ENCODE peak calls at places on chromosomes 16 and 17, in nine cellular contexts. Y is right lobe of liver; Z is CD4-positive, alpha-beta T cell; M is IMR-90; U is thoracic aorta; P is ovary; X is fibroblast of lung; W is transverse colon; V is right cardiac atrium. C is an unnamed sample.

GRCh38 chr17:10226930-10227695 is 28.7 kb upstream of the GAS7 start:
- DNase-seq in P (no peak), V (peak; percentile 77), U (no peak), Y (peak; percentile 54), Z (peak; percentile 13), W (peak; percentile 31), M (peak; percentile 22), X (no peak), C (peak; percentile 41)

GRCh38 chr17:16980061-16980460 is 8.1 kb upstream of the TNFRSF13B start:
- DNase-seq in Z (no peak), V (no peak), M (no peak), W (no peak), P (no peak), U (no peak), Y (no peak), X (no peak), C (no peak)

GRCh38 chr17:180380-181212 is 854 bp downstream of the DOC2B start:
- DNase-seq in X (no peak), Y (no peak), M (no peak), V (peak; percentile 77), U (no peak), P (no peak), Z (no peak), W (no peak), C (no peak)

GRCh38 chr17:81171941-81172340 is 5.9 kb upstream of the AATK start:
- DNase-seq in X (no peak), U (no peak), V (peak; percentile 30), Z (no peak), W (no peak), P (no peak), M (peak; percentile 13), Y (no peak), C (no peak)

GRCh38 chr16:83245061-83245460 is 562.7 kb upstream of the HSBP1 start:
- DNase-seq in V (no peak), Z (no peak), U (no peak), Y (no peak), M (peak; percentile 36), W (no peak), X (peak; percentile 46), P (no peak), C (no peak)

GRCh38 chr16:12548270-12548983 is 255.3 kb downstream of the CPPED1 start:
- DNase-seq in W (no peak), Z (no peak), X (no peak), M (no peak), P (no peak), U (no peak), Y (no peak), V (peak; percentile 9), C (no peak)

GRCh38 chr17:76955191-76955590 is 87.0 kb downstream of the MGAT5B start:
- DNase-seq in X (no peak), V (no peak), Z (no peak), Y (no peak), W (no peak), M (no peak), P (no peak), U (no peak), C (no peak)

GRCh38 chr17:76179496-76180467 is 38.7 kb upstream of the FOXJ1 start:
- DNase-seq in V (no peak), W (no peak), Y (no peak), M (peak; percentile 50), X (no peak), U (no peak), Z (peak; percentile 49), P (no peak), C (no peak)

GRCh38 chr16:11393366-11393765 is 48.1 kb downstream of the RMI2 start:
- DNase-seq in Z (no peak), W (no peak), U (no peak), V (no peak), Y (no peak), P (no peak), X (no peak), M (no peak), C (no peak)

GRCh38 chr17:21285164-21286065 is 904 bp downstream of the MAP2K3 start:
- DNase-seq in M (peak; percentile 51), P (peak; percentile 61), V (peak; percentile 79), W (peak; percentile 51), X (peak; percentile 57), Z (no peak), Y (peak; percentile 65), U (no peak), C (peak; percentile 76)

GRCh38 chr17:51951737-51952136 is 206.8 kb downstream of the CA10 start:
- DNase-seq in U (no peak), W (no peak), X (no peak), Z (no peak), M (no peak), Y (no peak), P (no peak), V (no peak), C (no peak)

GRCh38 chr16:68298907-68299515 is 11.7 kb downstream of the SLC7A6OS start:
- DNase-seq in W (no peak), X (peak; percentile 76), V (peak; percentile 85), Y (no peak), M (peak; percentile 77), P (no peak), Z (no peak), U (no peak), C (peak; percentile 77)

GRCh38 chr17:21191698-21192097 is 22.3 kb downstream of the TMEM11 start:
- DNase-seq in Z (no peak), V (no peak), U (no peak), Y (no peak), M (no peak), W (no peak), P (no peak), X (no peak), C (no peak)

GRCh38 chr17:44312396-44313104 is 4.1 kb downstream of the RUNDC3A start:
- DNase-seq in X (no peak), V (no peak), Y (no peak), P (no peak), U (no peak), M (no peak), W (no peak), Z (no peak), C (no peak)

GRCh38 chr17:44310188-44310587 is 1.8 kb downstream of the RUNDC3A start:
- DNase-seq in W (no peak), X (no peak), V (no peak), Y (no peak), M (no peak), P (no peak), U (no peak), Z (no peak), C (no peak)

GRCh38 chr17:44309472-44309871 is 1.1 kb downstream of the RUNDC3A start:
- DNase-seq in V (no peak), Z (no peak), X (no peak), P (no peak), Y (no peak), W (no peak), U (no peak), M (no peak), C (no peak)

GRCh38 chr17:44310612-44311376 is 2.4 kb downstream of the RUNDC3A start:
- DNase-seq in M (no peak), W (no peak), V (no peak), X (no peak), Y (no peak), U (no peak), Z (no peak), P (no peak), C (no peak)

DNA sequence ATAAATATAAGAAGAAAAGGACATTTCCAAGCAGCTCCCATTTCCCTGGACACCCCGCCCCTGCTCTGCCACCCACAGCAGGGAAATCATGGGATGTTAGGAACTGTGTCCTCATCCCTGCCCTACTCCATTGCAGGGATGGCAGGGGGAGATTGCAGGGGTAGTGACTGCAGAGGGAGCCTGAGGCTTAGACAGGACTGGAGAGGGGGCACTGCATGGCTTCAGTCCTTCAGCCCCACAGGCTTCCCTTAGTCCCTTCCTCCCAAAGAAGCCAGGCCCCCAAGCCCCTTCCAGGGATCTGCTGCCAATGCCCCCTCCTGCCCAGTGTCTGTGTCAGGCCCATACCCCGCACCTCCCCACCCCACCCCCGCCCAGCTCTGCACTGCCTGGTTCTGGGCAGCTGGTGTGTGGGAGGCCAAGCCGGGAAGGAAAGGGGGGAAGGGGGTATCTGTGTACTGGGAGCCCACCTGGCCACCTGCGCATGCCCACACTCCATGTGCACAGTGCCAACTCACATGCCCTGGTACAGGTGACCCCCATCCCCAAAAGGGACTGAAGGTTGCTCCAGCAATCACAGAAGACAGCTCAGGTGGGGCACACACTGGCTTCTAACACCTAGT is 3.3 kb downstream of the RUNDC3A start:
- DNase-seq in P (no peak), W (no peak), U (no peak), M (no peak), Z (no peak), V (no peak), Y (no peak), X (no peak), C (no peak)
- H3K27me3 ChIP-seq in P (peaks cover 3% of the 10 kb centered on the region), W (peaks cover 67% of the 10 kb centered on the region), U (peaks cover 6% of the 10 kb centered on the region), M (peaks cover 71% of the 10 kb centered on the region), Z (peaks cover 38% of the 10 kb centered on the region), V (no peaks in the 10 kb centered on the region), Y (no peaks in the 10 kb centered on the region), X (peaks cover 38% of the 10 kb centered on the region), C (no peaks in the 10 kb centered on the region)

GRCh38 chr16:54936979-54937672 is 6.5 kb downstream of the IRX5 start:
- DNase-seq in Z (no peak), M (no peak), X (peak; percentile 66), Y (no peak), V (peak; percentile 76), U (no peak), W (no peak), P (no peak), C (no peak)
- H3K27me3 ChIP-seq in Z (peaks cover 90% of the 10 kb centered on the region), M (peaks cover 89% of the 10 kb centered on the region), X (peaks cover 62% of the 10 kb centered on the region), Y (peaks cover 48% of the 10 kb centered on the region), V (no peaks in the 10 kb centered on the region), U (peaks cover 5% of the 10 kb centered on the region), W (peaks cover 100% of the 10 kb centered on the region), P (no peaks in the 10 kb centered on the region), C (no peaks in the 10 kb centered on the region)

DNA sequence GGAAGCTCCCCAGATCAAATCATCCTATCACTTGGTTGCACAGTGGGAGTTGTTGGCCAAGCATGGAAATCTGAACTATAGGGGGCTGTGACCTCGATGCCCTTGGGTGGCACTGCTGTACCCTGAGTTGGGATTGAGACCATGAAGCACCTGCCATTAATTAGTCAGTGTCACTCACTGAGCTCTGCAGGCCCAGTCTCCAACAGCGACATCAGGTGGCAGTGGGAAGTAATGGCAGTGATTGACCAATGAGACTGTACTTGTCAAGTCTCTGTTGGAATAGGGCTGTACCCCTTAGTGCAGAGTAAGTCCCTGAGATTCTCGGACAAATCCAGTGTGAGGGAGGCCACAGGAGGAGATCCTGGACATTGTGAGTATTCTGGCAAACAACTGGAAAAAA is 118.0 kb upstream of the RPL38 start:
- DNase-seq in Y (no peak), M (no peak), X (no peak), V (no peak), P (no peak), Z (no peak), W (no peak), U (no peak), C (no peak)
- H3K27me3 ChIP-seq in Y (no peaks in the 10 kb centered on the region), M (no peaks in the 10 kb centered on the region), X (no peaks in the 10 kb centered on the region), V (no peaks in the 10 kb centered on the region), P (no peaks in the 10 kb centered on the region), Z (no peaks in the 10 kb centered on the region), W (peaks cover 33% of the 10 kb centered on the region), U (peaks cover 3% of the 10 kb centered on the region), C (no peaks in the 10 kb centered on the region)

DNA sequence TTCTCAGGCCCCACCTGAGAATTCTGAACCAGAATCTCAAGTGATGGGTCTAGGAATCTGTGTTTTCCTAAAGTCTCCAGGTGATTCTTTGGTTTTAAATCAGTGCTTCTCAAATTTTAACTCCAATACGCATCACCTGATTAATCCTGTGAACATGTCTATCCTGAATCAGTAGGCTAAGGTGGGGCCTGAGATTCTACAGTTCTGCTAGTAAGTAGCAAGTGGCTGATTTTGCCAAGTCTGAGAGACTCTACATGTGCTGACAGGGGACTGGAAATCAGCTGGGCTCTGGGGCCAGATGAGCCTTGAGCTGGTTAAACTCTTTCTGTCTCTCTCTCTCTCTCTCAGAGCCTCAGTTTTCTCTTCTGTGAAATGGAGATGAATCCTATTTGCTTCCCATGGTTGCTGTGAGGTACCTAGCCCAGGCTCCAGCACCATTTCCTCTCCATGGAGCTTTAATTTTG is 9.0 kb downstream of the CCR7 start:
- DNase-seq in P (no peak), X (no peak), V (no peak), U (no peak), Z (no peak), W (no peak), Y (no peak), M (no peak), C (no peak)
- H3K27me3 ChIP-seq in P (no peaks in the 10 kb centered on the region), X (no peaks in the 10 kb centered on the region), V (no peaks in the 10 kb centered on the region), U (no peaks in the 10 kb centered on the region), Z (no peaks in the 10 kb centered on the region), W (no peaks in the 10 kb centered on the region), Y (no peaks in the 10 kb centered on the region), M (no peaks in the 10 kb centered on the region), C (no peaks in the 10 kb centered on the region)